ENCODE peak calls at places on chromosomes 11 and 22, in six cellular contexts. One of them, this sample, is unnamed.

GRCh38 chr11:128251140-128251539 is 336.2 kb downstream of the ETS1 start:
- DNase-seq in fibroblast of lung: peak; percentile 38
- DNase-seq in SK-N-SH: no peak
- DNase-seq in HCT116: no peak
- DNase-seq in MM.1S: no peak
- DNase-seq in Karpas-422: no peak
- DNase-seq in this sample: no peak

GRCh38 chr11:46597609-46598219 is 3.9 kb upstream of the AMBRA1 start:
- DNase-seq in Karpas-422: no peak
- DNase-seq in MM.1S: no peak
- DNase-seq in SK-N-SH: no peak
- DNase-seq in HCT116: no peak
- DNase-seq in fibroblast of lung: no peak
- DNase-seq in this sample: no peak

GRCh38 chr11:131683131-131683530 is 312.7 kb downstream of the NTM start:
- DNase-seq in Karpas-422: no peak
- DNase-seq in SK-N-SH: no peak
- DNase-seq in fibroblast of lung: no peak
- DNase-seq in MM.1S: no peak
- DNase-seq in HCT116: no peak
- DNase-seq in this sample: no peak

GRCh38 chr11:109421981-109422590 is at the start of gene C11orf87:
- DNase-seq in SK-N-SH: peak; percentile 66
- DNase-seq in HCT116: no peak
- DNase-seq in Karpas-422: no peak
- DNase-seq in fibroblast of lung: no peak
- DNase-seq in MM.1S: no peak
- DNase-seq in this sample: no peak

GRCh38 chr11:115607621-115608191 is 103.5 kb upstream of the CADM1 start:
- DNase-seq in fibroblast of lung: no peak
- DNase-seq in MM.1S: no peak
- DNase-seq in Karpas-422: no peak
- DNase-seq in HCT116: no peak
- DNase-seq in SK-N-SH: peak; percentile 26
- DNase-seq in this sample: no peak

GRCh38 chr11:67054851-67055523 is 1.7 kb upstream of the RHOD start:
- DNase-seq in Karpas-422: peak; percentile 54
- DNase-seq in fibroblast of lung: peak; percentile 81
- DNase-seq in HCT116: peak; percentile 26
- DNase-seq in MM.1S: peak; percentile 69
- DNase-seq in SK-N-SH: peak; percentile 77
- DNase-seq in this sample: no peak

GRCh38 chr11:39732002-39732401 is 1727.5 kb downstream of the LRRC4C start:
- DNase-seq in Karpas-422: no peak
- DNase-seq in fibroblast of lung: no peak
- DNase-seq in HCT116: no peak
- DNase-seq in MM.1S: peak; percentile 14
- DNase-seq in SK-N-SH: no peak
- DNase-seq in this sample: no peak

GRCh38 chr11:80621871-80622270 is 1181.0 kb upstream of the TENM4 start:
- DNase-seq in MM.1S: no peak
- DNase-seq in SK-N-SH: no peak
- DNase-seq in fibroblast of lung: no peak
- DNase-seq in HCT116: no peak
- DNase-seq in Karpas-422: no peak
- DNase-seq in this sample: no peak

GRCh38 chr22:46801826-46802607 is 39.6 kb downstream of the TBC1D22A start:
- DNase-seq in fibroblast of lung: no peak
- DNase-seq in HCT116: no peak
- DNase-seq in Karpas-422: no peak
- DNase-seq in SK-N-SH: no peak
- DNase-seq in MM.1S: no peak
- DNase-seq in this sample: no peak

GRCh38 chr22:28931844-28932561 is 48.6 kb downstream of the ZNRF3 start:
- DNase-seq in SK-N-SH: no peak
- DNase-seq in fibroblast of lung: no peak
- DNase-seq in MM.1S: no peak
- DNase-seq in Karpas-422: no peak
- DNase-seq in HCT116: no peak
- DNase-seq in this sample: no peak

GRCh38 chr22:28934026-28934425 is 50.7 kb downstream of the ZNRF3 start:
- DNase-seq in MM.1S: no peak
- DNase-seq in HCT116: no peak
- DNase-seq in Karpas-422: no peak
- DNase-seq in SK-N-SH: no peak
- DNase-seq in fibroblast of lung: no peak
- DNase-seq in this sample: no peak

GRCh38 chr22:28935713-28936112 is 52.3 kb downstream of the ZNRF3 start:
- DNase-seq in SK-N-SH: no peak
- DNase-seq in Karpas-422: peak; percentile 66
- DNase-seq in fibroblast of lung: no peak
- DNase-seq in MM.1S: no peak
- DNase-seq in HCT116: no peak
- DNase-seq in this sample: no peak

GRCh38 chr22:28935140-28935539 is 51.8 kb downstream of the ZNRF3 start:
- DNase-seq in fibroblast of lung: no peak
- DNase-seq in HCT116: no peak
- DNase-seq in SK-N-SH: no peak
- DNase-seq in MM.1S: no peak
- DNase-seq in Karpas-422: no peak
- DNase-seq in this sample: no peak

GRCh38 chr22:28933321-28933720 is 49.9 kb downstream of the ZNRF3 start:
- DNase-seq in Karpas-422: no peak
- DNase-seq in SK-N-SH: no peak
- DNase-seq in MM.1S: no peak
- DNase-seq in fibroblast of lung: no peak
- DNase-seq in HCT116: no peak
- DNase-seq in this sample: no peak
- H3K4me2 ChIP-seq in Karpas-422: no peak overlapping the region
- H3K4me2 ChIP-seq in SK-N-SH: no peak overlapping the region
- H3K4me2 ChIP-seq in MM.1S: no peak overlapping the region
- H3K4me2 ChIP-seq in fibroblast of lung: no peak overlapping the region
- H3K4me2 ChIP-seq in HCT116: peak overlapping the region; percentile 6
- H3K4me2 ChIP-seq in this sample: no peak overlapping the region

DNA sequence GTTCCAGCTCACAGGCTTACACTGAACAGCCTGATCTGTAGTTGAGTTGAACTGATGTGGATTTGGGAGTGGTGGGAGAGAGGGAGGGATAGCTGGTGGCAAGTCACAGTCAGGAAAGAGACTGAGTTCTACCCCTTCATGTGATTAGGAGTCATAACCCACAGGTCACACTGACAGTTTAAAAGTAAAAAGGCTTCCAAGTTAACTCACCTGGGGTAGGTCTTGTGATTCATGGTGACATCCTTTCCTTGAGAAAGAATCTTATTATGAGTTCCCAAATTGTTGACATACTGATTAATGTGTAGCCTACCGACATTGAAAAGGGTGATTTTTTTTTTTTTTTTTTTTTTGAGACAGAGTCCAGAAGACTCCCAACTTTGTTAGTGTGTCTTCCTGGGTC is 5.4 kb downstream of the IZUMO1R start:
- DNase-seq in fibroblast of lung: no peak
- DNase-seq in HCT116: no peak
- DNase-seq in MM.1S: no peak
- DNase-seq in SK-N-SH: no peak
- DNase-seq in Karpas-422: no peak
- DNase-seq in this sample: no peak
- H3K4me1 ChIP-seq in fibroblast of lung: no peaks in the 10 kb centered on the region
- H3K4me1 ChIP-seq in HCT116: no peaks in the 10 kb centered on the region
- H3K4me1 ChIP-seq in MM.1S: no peaks in the 10 kb centered on the region
- H3K4me1 ChIP-seq in SK-N-SH: peaks cover 10% of the 10 kb centered on the region
- H3K4me1 ChIP-seq in Karpas-422: no peaks in the 10 kb centered on the region
- H3K4me1 ChIP-seq in this sample: no peaks in the 10 kb centered on the region

GRCh38 chr11:117583063-117583801 is 213.8 kb downstream of the DSCAML1 start:
- DNase-seq in HCT116: no peak
- DNase-seq in Karpas-422: peak; percentile 96
- DNase-seq in SK-N-SH: peak; percentile 49
- DNase-seq in fibroblast of lung: no peak
- DNase-seq in MM.1S: no peak
- DNase-seq in this sample: no peak
- H2AFZ ChIP-seq in HCT116: no peak overlapping the region
- H2AFZ ChIP-seq in Karpas-422: no peak overlapping the region
- H2AFZ ChIP-seq in SK-N-SH: no peak overlapping the region
- H2AFZ ChIP-seq in fibroblast of lung: no peak overlapping the region
- H2AFZ ChIP-seq in MM.1S: no peak overlapping the region
- H2AFZ ChIP-seq in this sample: no peak overlapping the region

GRCh38 chr11:35040221-35040942 is 98.6 kb upstream of the CD44 start:
- DNase-seq in fibroblast of lung: peak; percentile 49
- DNase-seq in Karpas-422: peak; percentile 54
- DNase-seq in MM.1S: peak; percentile 94
- DNase-seq in HCT116: no peak
- DNase-seq in SK-N-SH: no peak
- DNase-seq in this sample: no peak
- H3K4me2 ChIP-seq in fibroblast of lung: no peak overlapping the region
- H3K4me2 ChIP-seq in Karpas-422: peak overlapping the region; percentile 54
- H3K4me2 ChIP-seq in MM.1S: peak overlapping the region; percentile 90
- H3K4me2 ChIP-seq in HCT116: peak overlapping the region; percentile 53
- H3K4me2 ChIP-seq in SK-N-SH: no peak overlapping the region
- H3K4me2 ChIP-seq in this sample: peak overlapping the region; percentile 40

DNA sequence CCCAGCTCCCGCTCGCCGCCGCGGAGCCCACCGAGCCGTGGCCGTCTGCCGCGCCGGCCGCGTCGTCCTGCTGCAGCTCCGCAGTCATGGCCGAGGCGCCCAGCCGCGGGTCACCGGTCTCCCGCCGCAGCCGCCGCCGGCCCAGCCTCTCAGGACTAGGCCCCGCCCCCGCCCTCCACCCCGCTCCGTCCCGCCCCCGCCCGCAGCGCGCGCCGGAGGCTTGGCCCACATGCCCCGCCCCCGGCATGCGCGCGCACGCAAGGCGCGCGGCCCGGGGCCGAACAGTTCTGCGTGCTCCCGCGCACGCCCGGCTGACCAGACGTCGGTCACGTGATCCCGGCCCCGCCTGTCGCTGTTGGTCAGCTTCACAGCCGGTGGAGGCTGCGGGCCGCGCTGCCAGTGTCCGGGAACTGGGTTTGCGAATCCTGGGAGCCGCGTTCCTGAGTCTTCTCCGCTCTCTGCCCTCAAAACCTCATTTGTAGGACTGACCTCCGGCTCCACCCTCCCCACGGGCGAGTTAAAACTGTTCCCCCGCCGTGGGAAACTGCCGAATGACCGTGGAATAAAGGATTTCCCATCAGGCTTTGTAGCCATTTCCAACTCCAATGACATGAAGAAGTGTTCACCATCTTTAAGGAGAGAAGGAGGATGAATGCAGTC is at the start of gene USP28:
- DNase-seq in fibroblast of lung: peak; percentile 95
- DNase-seq in SK-N-SH: peak; percentile 99
- DNase-seq in HCT116: peak; percentile 85
- DNase-seq in MM.1S: peak; percentile 97
- DNase-seq in Karpas-422: peak; percentile 93
- DNase-seq in this sample: peak; percentile 97
- H3K4me1 ChIP-seq in fibroblast of lung: no peaks in the 10 kb centered on the region
- H3K4me1 ChIP-seq in SK-N-SH: peaks cover 8% of the 10 kb centered on the region
- H3K4me1 ChIP-seq in HCT116: no peaks in the 10 kb centered on the region
- H3K4me1 ChIP-seq in MM.1S: peaks cover 6% of the 10 kb centered on the region
- H3K4me1 ChIP-seq in Karpas-422: peaks cover 42% of the 10 kb centered on the region
- H3K4me1 ChIP-seq in this sample: peaks cover 45% of the 10 kb centered on the region

DNA sequence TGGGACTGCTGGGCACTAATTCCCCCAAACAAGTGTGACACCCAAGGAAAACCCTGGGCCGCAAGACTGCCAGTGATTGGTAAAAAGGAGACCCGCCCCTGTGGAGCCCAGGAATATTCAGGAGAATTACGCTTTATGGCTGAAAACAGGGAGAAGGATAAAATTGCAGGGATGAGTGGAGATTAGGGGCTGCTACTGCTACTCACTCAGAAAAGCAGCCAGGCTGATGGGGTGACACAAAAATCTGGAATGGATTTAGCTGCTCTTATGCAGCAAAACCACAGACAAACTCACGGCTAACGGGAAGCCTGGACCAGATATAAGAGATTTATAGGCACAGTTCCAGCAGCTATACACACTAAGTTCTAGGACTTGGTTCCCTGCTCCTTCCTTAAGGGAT is 4.4 kb upstream of the FBXO3 start:
- DNase-seq in MM.1S: no peak
- DNase-seq in Karpas-422: no peak
- DNase-seq in fibroblast of lung: peak; percentile 80
- DNase-seq in SK-N-SH: peak; percentile 67
- DNase-seq in HCT116: no peak
- DNase-seq in this sample: no peak
- H2AFZ ChIP-seq in MM.1S: peak overlapping the region; percentile 62
- H2AFZ ChIP-seq in Karpas-422: no peak overlapping the region
- H2AFZ ChIP-seq in fibroblast of lung: peak overlapping the region; percentile 47
- H2AFZ ChIP-seq in SK-N-SH: peak overlapping the region; percentile 86
- H2AFZ ChIP-seq in HCT116: no peak overlapping the region
- H2AFZ ChIP-seq in this sample: no peak overlapping the region

DNA sequence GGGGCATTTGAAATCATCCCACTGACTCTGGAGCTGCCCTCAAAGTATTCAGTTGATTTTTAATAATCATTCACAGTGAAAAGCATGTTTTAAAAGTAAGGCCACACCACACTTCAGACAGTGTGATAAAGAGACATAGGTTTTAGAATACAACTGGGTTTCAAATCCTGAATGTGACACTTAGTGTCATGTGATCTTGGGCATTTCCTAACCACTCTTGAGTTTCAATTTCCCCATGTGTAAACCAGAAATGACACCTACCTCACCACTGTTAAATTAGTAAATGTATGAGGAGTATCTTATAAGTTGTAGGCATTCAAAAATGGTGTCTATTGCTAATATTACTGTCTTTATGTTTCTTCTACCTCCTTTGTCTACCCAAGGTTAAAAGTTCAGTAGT is 5.4 kb downstream of the TMEM123 start:
- DNase-seq in Karpas-422: no peak
- DNase-seq in fibroblast of lung: no peak
- DNase-seq in HCT116: no peak
- DNase-seq in SK-N-SH: no peak
- DNase-seq in MM.1S: peak; percentile 76
- DNase-seq in this sample: no peak
- H3K4me2 ChIP-seq in Karpas-422: no peak overlapping the region
- H3K4me2 ChIP-seq in fibroblast of lung: no peak overlapping the region
- H3K4me2 ChIP-seq in HCT116: no peak overlapping the region
- H3K4me2 ChIP-seq in SK-N-SH: peak overlapping the region; percentile 9
- H3K4me2 ChIP-seq in MM.1S: peak overlapping the region; percentile 53
- H3K4me2 ChIP-seq in this sample: no peak overlapping the region

DNA sequence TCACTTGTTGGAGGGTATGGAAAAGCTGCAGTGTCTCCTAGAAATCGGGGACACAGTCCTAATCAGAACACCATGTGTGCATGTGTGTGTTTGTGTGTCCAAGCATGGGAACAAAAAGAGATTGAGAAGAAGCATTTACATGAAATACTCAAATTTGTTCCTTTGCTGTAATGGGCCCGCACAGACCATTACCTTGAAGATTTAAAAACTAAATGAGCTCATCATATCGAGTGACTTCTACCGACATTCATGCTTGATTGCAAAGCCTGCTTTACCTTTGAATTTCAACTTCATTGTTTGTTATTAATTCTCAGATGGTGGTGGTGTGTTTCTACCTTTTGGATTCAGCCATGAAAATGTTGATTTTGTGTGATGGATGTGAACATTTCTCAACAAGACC is 106.9 kb downstream of the ZBTB16 start:
- DNase-seq in SK-N-SH: no peak
- DNase-seq in Karpas-422: no peak
- DNase-seq in fibroblast of lung: no peak
- DNase-seq in MM.1S: no peak
- DNase-seq in HCT116: no peak
- DNase-seq in this sample: no peak
- H3K4me1 ChIP-seq in SK-N-SH: peaks cover 30% of the 10 kb centered on the region
- H3K4me1 ChIP-seq in Karpas-422: no peaks in the 10 kb centered on the region
- H3K4me1 ChIP-seq in fibroblast of lung: peaks cover 11% of the 10 kb centered on the region
- H3K4me1 ChIP-seq in MM.1S: peaks cover 32% of the 10 kb centered on the region
- H3K4me1 ChIP-seq in HCT116: peaks cover 14% of the 10 kb centered on the region
- H3K4me1 ChIP-seq in this sample: peaks cover 75% of the 10 kb centered on the region

GRCh38 chr11:132994038-132994502 is 538.2 kb downstream of the OPCML start:
- DNase-seq in MM.1S: no peak
- DNase-seq in HCT116: no peak
- DNase-seq in fibroblast of lung: no peak
- DNase-seq in SK-N-SH: peak; percentile 37
- DNase-seq in Karpas-422: no peak
- DNase-seq in this sample: no peak
- H2AFZ ChIP-seq in MM.1S: no peak overlapping the region
- H2AFZ ChIP-seq in HCT116: no peak overlapping the region
- H2AFZ ChIP-seq in fibroblast of lung: no peak overlapping the region
- H2AFZ ChIP-seq in SK-N-SH: no peak overlapping the region
- H2AFZ ChIP-seq in Karpas-422: no peak overlapping the region
- H2AFZ ChIP-seq in this sample: no peak overlapping the region

This sample was measured in OCI-LY7.